ENCODE peak calls at places on chromosomes 7 and 10, in nine cellular contexts. N is GM03348; Y is AG10803; P is AML-193; A is CD8-positive, alpha-beta memory T cell; O is ovary; C is non-pigmented ciliary epithelial cell; H is NCI-H1436; X is psoas muscle. M is an unnamed sample.

GRCh38 chr7:128932862-128933821 is 4.6 kb upstream of the IRF5 start:
- DNase-seq in N (no peak), Y (no peak), P (peak), A (no peak), O (no peak), C (no peak), H (no peak), X (no peak), M (no peak)

GRCh38 chr10:70991140-70992124 is 103.1 kb upstream of the PCBD1 start:
- DNase-seq in N (no peak), Y (no peak), P (no peak), A (no peak), O (no peak), C (no peak), H (no peak), X (no peak), M (no peak)

GRCh38 chr7:30956704-30957103 is 7.0 kb upstream of the GHRHR start:
- DNase-seq in N (no peak), Y (no peak), P (no peak), A (no peak), O (no peak), C (no peak), H (no peak), X (no peak), M (no peak)

GRCh38 chr7:151068069-151068773 is 8.8 kb downstream of the SLC4A2 start:
- DNase-seq in N (no peak), Y (peak), P (no peak), A (no peak), O (no peak), C (no peak), H (no peak), X (no peak), M (no peak)

GRCh38 chr7:156430109-156430508 is 210.5 kb upstream of the RNF32 start:
- DNase-seq in N (no peak), Y (no peak), P (no peak), A (no peak), O (no peak), C (no peak), H (no peak), X (no peak), M (no peak)

GRCh38 chr10:4865945-4866661 is 40.1 kb downstream of the AKR1E2 start:
- DNase-seq in N (no peak), Y (no peak), P (no peak), A (no peak), O (no peak), C (no peak), H (no peak), X (no peak), M (no peak)

GRCh38 chr7:44748042-44748947 is at the start of gene ZMIZ2:
- DNase-seq in N (peak), Y (peak), P (peak), A (peak), O (peak), C (no peak), H (peak), X (peak), M (peak)

GRCh38 chr10:69160809-69161225 is 19.2 kb upstream of the SUPV3L1 start:
- DNase-seq in N (peak), Y (peak), P (no peak), A (no peak), O (no peak), C (no peak), H (no peak), X (no peak), M (no peak)

GRCh38 chr7:44709011-44709915 is 39.4 kb upstream of the ZMIZ2 start:
- DNase-seq in N (no peak), Y (no peak), P (no peak), A (no peak), O (no peak), C (no peak), H (no peak), X (no peak), M (no peak)

GRCh38 chr7:28343462-28343861 is 68.9 kb upstream of the CREB5 start:
- DNase-seq in N (no peak), Y (no peak), P (no peak), A (no peak), O (no peak), C (no peak), H (no peak), X (no peak), M (no peak)

GRCh38 chr7:99142727-99143521 is 984 bp downstream of the SMURF1 start:
- DNase-seq in N (peak), Y (peak), P (peak), A (peak), O (peak), C (no peak), H (peak), X (peak), M (peak)

GRCh38 chr10:70619271-70620019 is 16.9 kb upstream of the PRF1 start:
- DNase-seq in N (peak), Y (peak), P (no peak), A (no peak), O (no peak), C (no peak), H (no peak), X (no peak), M (no peak)

GRCh38 chr10:73448384-73448783 is 15.0 kb upstream of the MSS51 start:
- DNase-seq in N (no peak), Y (no peak), P (no peak), A (no peak), O (no peak), C (no peak), H (no peak), X (no peak), M (no peak)

GRCh38 chr10:130994191-130994590 is 317.3 kb downstream of the TCERG1L start:
- DNase-seq in N (no peak), Y (no peak), P (no peak), A (no peak), O (no peak), C (no peak), H (no peak), X (no peak), M (no peak)

GRCh38 chr10:17354781-17355180 is 99.6 kb downstream of the ST8SIA6 start:
- DNase-seq in N (peak), Y (peak), P (no peak), A (no peak), O (no peak), C (no peak), H (no peak), X (no peak), M (no peak)

GRCh38 chr7:77699056-77699455 is 2.8 kb downstream of the RSBN1L start:
- DNase-seq in N (no peak), Y (no peak), P (no peak), A (no peak), O (no peak), C (no peak), H (no peak), X (no peak), M (no peak)

GRCh38 chr7:18667466-18667865 is 171.9 kb downstream of the HDAC9 start:
- DNase-seq in N (peak), Y (peak), P (no peak), A (no peak), O (no peak), C (peak), H (no peak), X (no peak), M (peak)

GRCh38 chr7:55017841-55018240 is 976 bp upstream of the EGFR start:
- DNase-seq in N (no peak), Y (no peak), P (no peak), A (no peak), O (no peak), C (no peak), H (no peak), X (no peak), M (no peak)

GRCh38 chr10:101095550-101096213 is 33.9 kb downstream of the KAZALD1 start:
- DNase-seq in N (peak), Y (peak), P (peak), A (peak), O (peak), C (no peak), H (peak), X (peak), M (no peak)

GRCh38 chr10:71344916-71345557 is 26.0 kb downstream of the SLC29A3 start:
- DNase-seq in N (no peak), Y (no peak), P (no peak), A (no peak), O (no peak), C (no peak), H (no peak), X (no peak), M (no peak)

GRCh38 chr10:5827841-5828240 is 14.6 kb upstream of the GDI2 start:
- DNase-seq in N (no peak), Y (no peak), P (no peak), A (no peak), O (no peak), C (no peak), H (no peak), X (no peak), M (no peak)

GRCh38 chr10:33341638-33342037 is 7.2 kb upstream of the NRP1 start:
- DNase-seq in N (no peak), Y (no peak), P (no peak), A (no peak), O (no peak), C (no peak), H (no peak), X (no peak), M (no peak)

GRCh38 chr10:119834188-119834587 is 38.5 kb downstream of the MCMBP start:
- DNase-seq in N (no peak), Y (no peak), P (no peak), A (no peak), O (no peak), C (no peak), H (no peak), X (no peak), M (no peak)

GRCh38 chr7:11345621-11346020 is 371.9 kb downstream of the PHF14 start:
- DNase-seq in N (peak), Y (peak), P (no peak), A (no peak), O (no peak), C (no peak), H (no peak), X (no peak), M (no peak)

GRCh38 chr7:129127601-129128000 is 16.9 kb upstream of the TSPAN33 start:
- DNase-seq in N (no peak), Y (no peak), P (no peak), A (no peak), O (no peak), C (no peak), H (no peak), X (no peak), M (no peak)

GRCh38 chr7:137981175-137981574 is 20.7 kb downstream of the CREB3L2 start:
- DNase-seq in N (no peak), Y (peak), P (no peak), A (no peak), O (no peak), C (no peak), H (no peak), X (no peak), M (no peak)

GRCh38 chr10:3931224-3931623 is 146.2 kb upstream of the KLF6 start:
- DNase-seq in N (no peak), Y (no peak), P (no peak), A (no peak), O (no peak), C (no peak), H (no peak), X (no peak), M (no peak)